ENCODE peak calls at places on chromosomes 4 and X, in six cellular contexts. One of them, this sample, is unnamed.

GRCh38 chrX:104566921-104567501 is 1.0 kb downstream of the IL1RAPL2 start:
- DNase-seq in osteocyte: no peak
- DNase-seq in lower lobe of right lung: no peak
- DNase-seq in pancreas: no peak
- DNase-seq in astrocyte of the spinal cord: no peak
- DNase-seq in neural crest cell: no peak
- DNase-seq in this sample: peak

GRCh38 chr4:41448935-41449334 is 89.0 kb upstream of the LIMCH1 start:
- DNase-seq in astrocyte of the spinal cord: no peak
- DNase-seq in pancreas: peak
- DNase-seq in lower lobe of right lung: no peak
- DNase-seq in osteocyte: no peak
- DNase-seq in neural crest cell: no peak
- DNase-seq in this sample: no peak

GRCh38 chrX:151000901-151001301 is 17.8 kb downstream of the HMGB3 start:
- DNase-seq in astrocyte of the spinal cord: no peak
- DNase-seq in osteocyte: no peak
- DNase-seq in neural crest cell: no peak
- DNase-seq in pancreas: no peak
- DNase-seq in lower lobe of right lung: no peak
- DNase-seq in this sample: no peak

GRCh38 chr4:1871471-1872021 is 353 bp downstream of the NSD2 start:
- DNase-seq in osteocyte: no peak
- DNase-seq in astrocyte of the spinal cord: no peak
- DNase-seq in lower lobe of right lung: no peak
- DNase-seq in neural crest cell: peak
- DNase-seq in pancreas: peak
- DNase-seq in this sample: no peak

GRCh38 chr4:37243061-37243460 is 1.5 kb upstream of the NWD2 start:
- DNase-seq in astrocyte of the spinal cord: no peak
- DNase-seq in pancreas: no peak
- DNase-seq in neural crest cell: no peak
- DNase-seq in osteocyte: no peak
- DNase-seq in lower lobe of right lung: no peak
- DNase-seq in this sample: peak

GRCh38 chrX:51776851-51777250 is 33.6 kb downstream of the GSPT2 start:
- DNase-seq in neural crest cell: no peak
- DNase-seq in pancreas: no peak
- DNase-seq in osteocyte: no peak
- DNase-seq in lower lobe of right lung: no peak
- DNase-seq in astrocyte of the spinal cord: no peak
- DNase-seq in this sample: no peak

GRCh38 chrX:69605521-69605920 is 10.4 kb upstream of the EDA start:
- DNase-seq in pancreas: no peak
- DNase-seq in osteocyte: no peak
- DNase-seq in astrocyte of the spinal cord: no peak
- DNase-seq in neural crest cell: no peak
- DNase-seq in lower lobe of right lung: no peak
- DNase-seq in this sample: no peak

GRCh38 chr4:188780686-188781085 is 641.4 kb downstream of the TRIML1 start:
- DNase-seq in osteocyte: no peak
- DNase-seq in lower lobe of right lung: no peak
- DNase-seq in astrocyte of the spinal cord: no peak
- DNase-seq in pancreas: no peak
- DNase-seq in neural crest cell: no peak
- DNase-seq in this sample: no peak

GRCh38 chr4:151641167-151641566 is 119.6 kb downstream of the GATB start:
- DNase-seq in osteocyte: no peak
- DNase-seq in lower lobe of right lung: no peak
- DNase-seq in neural crest cell: no peak
- DNase-seq in astrocyte of the spinal cord: peak
- DNase-seq in pancreas: no peak
- DNase-seq in this sample: no peak

GRCh38 chr4:103915224-103915869 is 195.6 kb upstream of the TACR3 start:
- DNase-seq in astrocyte of the spinal cord: peak
- DNase-seq in neural crest cell: no peak
- DNase-seq in pancreas: no peak
- DNase-seq in osteocyte: no peak
- DNase-seq in lower lobe of right lung: no peak
- DNase-seq in this sample: no peak

GRCh38 chr4:38894340-38894982 is 26.9 kb downstream of the FAM114A1 start:
- DNase-seq in pancreas: no peak
- DNase-seq in lower lobe of right lung: no peak
- DNase-seq in osteocyte: no peak
- DNase-seq in neural crest cell: no peak
- DNase-seq in astrocyte of the spinal cord: no peak
- DNase-seq in this sample: no peak

GRCh38 chrX:153707406-153707805 is 16.8 kb downstream of the BCAP31 start:
- DNase-seq in astrocyte of the spinal cord: no peak
- DNase-seq in lower lobe of right lung: no peak
- DNase-seq in neural crest cell: no peak
- DNase-seq in osteocyte: no peak
- DNase-seq in pancreas: no peak
- DNase-seq in this sample: no peak

GRCh38 chrX:153704021-153704526 is 16.3 kb downstream of the SLC6A8 start:
- DNase-seq in astrocyte of the spinal cord: no peak
- DNase-seq in pancreas: peak
- DNase-seq in lower lobe of right lung: no peak
- DNase-seq in osteocyte: no peak
- DNase-seq in neural crest cell: no peak
- DNase-seq in this sample: no peak

GRCh38 chrX:153706799-153707198 is 17.4 kb downstream of the BCAP31 start:
- DNase-seq in neural crest cell: no peak
- DNase-seq in lower lobe of right lung: no peak
- DNase-seq in osteocyte: no peak
- DNase-seq in pancreas: no peak
- DNase-seq in astrocyte of the spinal cord: no peak
- DNase-seq in this sample: no peak

GRCh38 chrX:153709726-153710674 is 14.2 kb downstream of the BCAP31 start:
- DNase-seq in astrocyte of the spinal cord: no peak
- DNase-seq in osteocyte: no peak
- DNase-seq in lower lobe of right lung: no peak
- DNase-seq in pancreas: no peak
- DNase-seq in neural crest cell: no peak
- DNase-seq in this sample: no peak

GRCh38 chrX:153708415-153708814 is 15.8 kb downstream of the BCAP31 start:
- DNase-seq in lower lobe of right lung: peak
- DNase-seq in neural crest cell: peak
- DNase-seq in astrocyte of the spinal cord: peak
- DNase-seq in pancreas: peak
- DNase-seq in osteocyte: no peak
- DNase-seq in this sample: peak
- TF ChIP-seq CTCF in lower lobe of right lung: peak
- TF ChIP-seq CTCF in neural crest cell: peak
- TF ChIP-seq CTCF in astrocyte of the spinal cord: peak
- TF ChIP-seq CTCF in pancreas: peak
- TF ChIP-seq CTCF in osteocyte: peak
- TF ChIP-seq CTCF in this sample: peak

DNA sequence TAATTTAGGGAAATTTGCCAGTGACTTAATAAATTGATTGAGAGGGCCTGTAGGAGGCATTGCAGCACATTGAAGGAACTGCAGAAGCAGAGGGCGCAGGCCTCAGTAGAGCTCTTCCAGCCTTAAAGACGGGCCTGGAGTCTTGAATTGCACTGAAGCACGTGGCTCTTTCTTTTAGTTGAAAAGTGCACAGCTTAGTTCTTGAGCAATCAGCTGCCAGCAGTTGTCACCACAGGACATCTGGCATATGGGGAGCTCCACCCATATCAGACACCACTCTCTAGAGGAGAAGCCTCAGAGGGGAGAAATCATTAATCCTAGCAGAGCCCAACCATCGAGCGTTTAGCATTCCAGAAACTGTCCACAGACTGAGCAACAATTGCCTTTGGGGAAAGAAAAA is 16.0 kb upstream of the FGF16 start:
- DNase-seq in astrocyte of the spinal cord: peak
- DNase-seq in neural crest cell: no peak
- DNase-seq in pancreas: no peak
- DNase-seq in osteocyte: no peak
- DNase-seq in lower lobe of right lung: no peak
- DNase-seq in this sample: no peak
- TF ChIP-seq CTCF in astrocyte of the spinal cord: no peak
- TF ChIP-seq CTCF in neural crest cell: no peak
- TF ChIP-seq CTCF in pancreas: no peak
- TF ChIP-seq CTCF in osteocyte: peak
- TF ChIP-seq CTCF in lower lobe of right lung: no peak
- TF ChIP-seq CTCF in this sample: no peak

GRCh38 chrX:27890611-27891010 is 82.8 kb downstream of the MAGEB10 start:
- DNase-seq in neural crest cell: no peak
- DNase-seq in astrocyte of the spinal cord: peak
- DNase-seq in lower lobe of right lung: no peak
- DNase-seq in pancreas: no peak
- DNase-seq in osteocyte: no peak
- DNase-seq in this sample: no peak

GRCh38 chrX:27889878-27890277 is 82.1 kb downstream of the MAGEB10 start:
- DNase-seq in astrocyte of the spinal cord: no peak
- DNase-seq in lower lobe of right lung: no peak
- DNase-seq in neural crest cell: no peak
- DNase-seq in pancreas: no peak
- DNase-seq in osteocyte: no peak
- DNase-seq in this sample: no peak

GRCh38 chrX:27893871-27894270 is 86.1 kb downstream of the MAGEB10 start:
- DNase-seq in astrocyte of the spinal cord: no peak
- DNase-seq in neural crest cell: no peak
- DNase-seq in osteocyte: no peak
- DNase-seq in pancreas: no peak
- DNase-seq in lower lobe of right lung: no peak
- DNase-seq in this sample: no peak

DNA sequence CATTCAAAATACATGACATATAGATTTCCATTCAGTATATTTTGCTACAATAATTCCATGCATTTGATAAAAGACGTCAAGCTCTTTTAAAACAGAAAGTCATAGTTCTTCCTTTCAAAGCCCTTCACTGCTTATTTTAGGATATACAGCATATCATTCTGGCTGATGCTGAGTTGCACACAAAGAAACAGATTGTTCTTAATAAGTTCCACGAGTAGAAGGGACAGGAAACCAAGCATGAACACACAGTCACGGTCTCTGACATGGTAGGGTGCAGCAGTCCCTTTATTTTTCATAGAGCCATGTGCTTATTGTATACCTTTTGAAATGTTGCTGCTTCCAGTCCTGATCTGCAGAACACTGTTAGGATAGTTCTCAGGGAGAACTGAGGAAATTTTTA is 85.4 kb downstream of the MAGEB10 start:
- DNase-seq in pancreas: no peak
- DNase-seq in astrocyte of the spinal cord: no peak
- DNase-seq in lower lobe of right lung: no peak
- DNase-seq in neural crest cell: no peak
- DNase-seq in osteocyte: no peak
- DNase-seq in this sample: no peak
- TF ChIP-seq CTCF in pancreas: no peak
- TF ChIP-seq CTCF in astrocyte of the spinal cord: no peak
- TF ChIP-seq CTCF in lower lobe of right lung: no peak
- TF ChIP-seq CTCF in neural crest cell: no peak
- TF ChIP-seq CTCF in osteocyte: no peak
- TF ChIP-seq CTCF in this sample: no peak

GRCh38 chr4:123096038-123096437 is 173.6 kb upstream of the NUDT6 start:
- DNase-seq in lower lobe of right lung: no peak
- DNase-seq in neural crest cell: no peak
- DNase-seq in osteocyte: no peak
- DNase-seq in pancreas: no peak
- DNase-seq in astrocyte of the spinal cord: no peak
- DNase-seq in this sample: peak
- TF ChIP-seq CTCF in lower lobe of right lung: no peak
- TF ChIP-seq CTCF in neural crest cell: peak
- TF ChIP-seq CTCF in osteocyte: peak
- TF ChIP-seq CTCF in pancreas: no peak
- TF ChIP-seq CTCF in astrocyte of the spinal cord: no peak
- TF ChIP-seq CTCF in this sample: peak

GRCh38 chrX:128781506-128781905 is 729.3 kb upstream of the ACTRT1 start:
- DNase-seq in astrocyte of the spinal cord: no peak
- DNase-seq in neural crest cell: peak
- DNase-seq in pancreas: peak
- DNase-seq in lower lobe of right lung: no peak
- DNase-seq in osteocyte: no peak
- DNase-seq in this sample: peak
- TF ChIP-seq CTCF in astrocyte of the spinal cord: peak
- TF ChIP-seq CTCF in neural crest cell: peak
- TF ChIP-seq CTCF in pancreas: no peak
- TF ChIP-seq CTCF in lower lobe of right lung: no peak
- TF ChIP-seq CTCF in osteocyte: no peak
- TF ChIP-seq CTCF in this sample: peak

DNA sequence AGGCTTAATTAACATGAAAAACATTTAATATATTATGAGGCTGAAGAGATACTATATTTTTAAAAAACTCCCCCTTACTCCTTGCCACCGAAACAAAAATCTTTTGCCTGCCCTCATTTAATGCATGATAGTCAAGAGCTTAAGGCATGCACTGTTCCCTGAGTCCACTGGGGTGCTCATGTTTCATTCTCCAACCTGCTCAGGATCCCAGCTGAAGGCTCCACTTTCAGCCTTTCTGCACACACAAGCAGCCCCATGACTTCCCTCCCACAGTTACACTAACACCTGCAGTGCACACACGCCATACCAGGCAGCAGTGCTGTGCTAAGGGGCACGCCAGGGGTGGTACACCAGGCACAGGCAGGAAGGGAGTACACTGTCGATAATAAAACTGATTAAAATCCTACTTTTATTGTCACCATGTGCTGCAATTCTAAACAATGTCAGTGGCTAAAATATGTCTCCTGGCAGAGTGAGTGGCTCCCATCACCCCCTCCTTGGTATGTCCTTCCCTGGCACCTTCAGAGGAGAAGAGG is 385.2 kb downstream of the BMPR1B start:
- DNase-seq in neural crest cell: no peak
- DNase-seq in osteocyte: no peak
- DNase-seq in lower lobe of right lung: no peak
- DNase-seq in astrocyte of the spinal cord: no peak
- DNase-seq in pancreas: no peak
- DNase-seq in this sample: no peak
- TF ChIP-seq CTCF in neural crest cell: no peak
- TF ChIP-seq CTCF in osteocyte: no peak
- TF ChIP-seq CTCF in lower lobe of right lung: no peak
- TF ChIP-seq CTCF in astrocyte of the spinal cord: peak
- TF ChIP-seq CTCF in pancreas: no peak
- TF ChIP-seq CTCF in this sample: no peak

GRCh38 chr4:74796631-74797030 is 2.3 kb upstream of the BTC start:
- DNase-seq in neural crest cell: no peak
- DNase-seq in osteocyte: no peak
- DNase-seq in lower lobe of right lung: no peak
- DNase-seq in pancreas: no peak
- DNase-seq in astrocyte of the spinal cord: no peak
- DNase-seq in this sample: no peak

GRCh38 chr4:74790652-74791051 is 3.7 kb downstream of the BTC start:
- DNase-seq in osteocyte: no peak
- DNase-seq in lower lobe of right lung: no peak
- DNase-seq in pancreas: no peak
- DNase-seq in astrocyte of the spinal cord: no peak
- DNase-seq in neural crest cell: no peak
- DNase-seq in this sample: no peak

GRCh38 chr4:74789518-74789917 is 4.8 kb downstream of the BTC start:
- DNase-seq in astrocyte of the spinal cord: no peak
- DNase-seq in lower lobe of right lung: no peak
- DNase-seq in neural crest cell: no peak
- DNase-seq in osteocyte: no peak
- DNase-seq in pancreas: no peak
- DNase-seq in this sample: no peak

GRCh38 chr4:74794341-74794801 is at the start of gene BTC:
- DNase-seq in lower lobe of right lung: peak
- DNase-seq in neural crest cell: peak
- DNase-seq in osteocyte: peak
- DNase-seq in pancreas: peak
- DNase-seq in astrocyte of the spinal cord: peak
- DNase-seq in this sample: peak

GRCh38 chr4:74793757-74794340 is 474 bp downstream of the BTC start:
- DNase-seq in pancreas: peak
- DNase-seq in lower lobe of right lung: peak
- DNase-seq in astrocyte of the spinal cord: peak
- DNase-seq in neural crest cell: peak
- DNase-seq in osteocyte: no peak
- DNase-seq in this sample: peak
- TF ChIP-seq CTCF in pancreas: peak
- TF ChIP-seq CTCF in lower lobe of right lung: peak
- TF ChIP-seq CTCF in astrocyte of the spinal cord: peak
- TF ChIP-seq CTCF in neural crest cell: peak
- TF ChIP-seq CTCF in osteocyte: peak
- TF ChIP-seq CTCF in this sample: no peak